ENCODE peak calls at places on chromosomes 4 and X, in ten cellular contexts. F is left lung, C is neural crest cell, K is neural progenitor cell, Q is GM23338, N is pancreas, O is fibroblast of the aortic adventitia, T is NB4, S is breast epithelium, W is fibroblast of lung. L is an unnamed sample.

GRCh38 chr4:93828830-93829530 is 427 bp downstream of the ATOH1 start:
- DNase-seq in T (no peak), N (peak; percentile 19), Q (peak; percentile 82), F (no peak), O (no peak), W (peak; percentile 3), S (no peak), K (peak; percentile 67), C (peak; percentile 18), L (peak; percentile 71)

GRCh38 chrX:10240918-10241317 is 84.1 kb downstream of the CLCN4 start:
- DNase-seq in K (no peak), T (no peak), Q (no peak), W (peak; percentile 90), S (no peak), N (no peak), F (no peak), O (peak; percentile 89), C (no peak), L (no peak)

GRCh38 chrX:53251307-53251706 is 26.3 kb upstream of the KDM5C start:
- DNase-seq in K (peak; percentile 72), N (no peak), T (no peak), F (no peak), O (no peak), C (no peak), W (peak; percentile 4), Q (no peak), S (no peak), L (no peak)

GRCh38 chr4:176340871-176341685 is 21.3 kb downstream of the SPCS3 start:
- DNase-seq in T (peak; percentile 54), N (no peak), O (peak; percentile 76), S (no peak), F (no peak), K (peak; percentile 55), Q (peak; percentile 57), C (peak; percentile 13), W (peak; percentile 33), L (no peak)

GRCh38 chr4:138437263-138437851 is 195.2 kb upstream of the SLC7A11 start:
- DNase-seq in C (no peak), W (no peak), O (no peak), S (no peak), N (no peak), F (no peak), K (no peak), Q (no peak), T (no peak), L (no peak)

GRCh38 chrX:111823068-111823467 is 52.9 kb upstream of the TRPC5OS start:
- DNase-seq in W (no peak), F (no peak), Q (peak; percentile 78), T (peak; percentile 25), N (no peak), O (no peak), S (no peak), K (peak; percentile 89), C (peak; percentile 35), L (no peak)

GRCh38 chr4:8468746-8469535 is 28.4 kb downstream of the TRMT44 start:
- DNase-seq in N (peak; percentile 65), S (peak; percentile 73), K (peak; percentile 84), Q (peak; percentile 88), W (peak; percentile 39), T (peak; percentile 79), F (peak; percentile 60), C (peak; percentile 69), O (peak; percentile 69), L (no peak)

GRCh38 chr4:151824647-151825046 is 63.8 kb upstream of the GATB start:
- DNase-seq in Q (no peak), O (no peak), S (no peak), N (no peak), T (no peak), C (no peak), K (no peak), W (no peak), F (no peak), L (no peak)

GRCh38 chr4:25161599-25161960 is 1.3 kb upstream of the SEPSECS start:
- DNase-seq in Q (no peak), N (no peak), K (no peak), S (no peak), T (peak; percentile 57), F (no peak), W (peak; percentile 43), C (no peak), O (peak; percentile 21), L (no peak)

GRCh38 chrX:81615979-81616378 is 414.1 kb downstream of the SH3BGRL start:
- DNase-seq in S (no peak), C (no peak), K (no peak), N (no peak), O (no peak), W (no peak), Q (no peak), F (no peak), T (no peak), L (no peak)

GRCh38 chrX:23844502-23845138 is 61.6 kb downstream of the SAT1 start:
- DNase-seq in Q (no peak), C (no peak), K (no peak), F (no peak), O (peak; percentile 38), T (peak; percentile 72), N (no peak), W (peak; percentile 24), S (no peak), L (no peak)

GRCh38 chr4:41205854-41206460 is 8.4 kb downstream of the APBB2 start:
- DNase-seq in S (no peak), N (no peak), K (no peak), C (no peak), F (no peak), O (no peak), W (peak; percentile 41), T (no peak), Q (no peak), L (no peak)

GRCh38 chr4:121421594-121421993 is 40.8 kb upstream of the QRFPR start:
- DNase-seq in F (no peak), N (no peak), Q (peak; percentile 66), W (no peak), T (peak; percentile 37), C (no peak), O (peak; percentile 8), S (no peak), K (peak; percentile 35), L (no peak)
- TF ChIP-seq CTCF in F (peak; percentile 16), N (no peak), Q (peak; percentile 60), W (no peak), T (peak; percentile 31), C (peak; percentile 55), O (no peak), S (no peak), K (peak; percentile 67), L (peak; percentile 62)

DNA sequence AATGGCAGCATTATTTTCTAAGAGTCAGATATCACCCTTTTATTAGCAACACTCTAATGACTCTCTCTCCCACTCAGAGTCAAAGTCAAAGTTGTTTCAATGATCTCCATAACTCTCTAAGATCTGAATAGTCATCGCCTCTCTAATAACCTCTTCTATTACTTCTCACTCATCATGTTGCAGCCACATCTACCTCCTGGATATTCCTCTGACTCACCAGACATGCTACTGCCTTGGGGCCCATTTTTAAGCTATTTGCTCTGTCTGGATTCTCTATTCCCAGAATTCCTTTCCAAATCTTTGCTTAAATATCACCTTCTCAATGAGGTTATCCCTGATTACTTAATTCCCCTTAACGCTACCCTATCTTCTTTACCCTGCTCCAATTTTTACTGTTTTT is 391.8 kb upstream of the MAGEB16 start:
- DNase-seq in N (no peak), F (no peak), T (no peak), O (no peak), C (no peak), Q (no peak), K (no peak), S (no peak), W (no peak), L (no peak)
- TF ChIP-seq CTCF in N (no peak), F (no peak), T (no peak), O (no peak), C (no peak), Q (no peak), K (no peak), S (no peak), W (no peak), L (no peak)

GRCh38 chr4:40055379-40055872 is 1.2 kb upstream of the N4BP2 start:
- DNase-seq in W (no peak), K (no peak), F (no peak), O (no peak), T (peak; percentile 92), Q (no peak), N (no peak), C (no peak), S (no peak), L (no peak)
- TF ChIP-seq CTCF in W (no peak), K (no peak), F (no peak), O (no peak), T (no peak), Q (no peak), N (no peak), C (no peak), S (no peak), L (no peak)

DNA sequence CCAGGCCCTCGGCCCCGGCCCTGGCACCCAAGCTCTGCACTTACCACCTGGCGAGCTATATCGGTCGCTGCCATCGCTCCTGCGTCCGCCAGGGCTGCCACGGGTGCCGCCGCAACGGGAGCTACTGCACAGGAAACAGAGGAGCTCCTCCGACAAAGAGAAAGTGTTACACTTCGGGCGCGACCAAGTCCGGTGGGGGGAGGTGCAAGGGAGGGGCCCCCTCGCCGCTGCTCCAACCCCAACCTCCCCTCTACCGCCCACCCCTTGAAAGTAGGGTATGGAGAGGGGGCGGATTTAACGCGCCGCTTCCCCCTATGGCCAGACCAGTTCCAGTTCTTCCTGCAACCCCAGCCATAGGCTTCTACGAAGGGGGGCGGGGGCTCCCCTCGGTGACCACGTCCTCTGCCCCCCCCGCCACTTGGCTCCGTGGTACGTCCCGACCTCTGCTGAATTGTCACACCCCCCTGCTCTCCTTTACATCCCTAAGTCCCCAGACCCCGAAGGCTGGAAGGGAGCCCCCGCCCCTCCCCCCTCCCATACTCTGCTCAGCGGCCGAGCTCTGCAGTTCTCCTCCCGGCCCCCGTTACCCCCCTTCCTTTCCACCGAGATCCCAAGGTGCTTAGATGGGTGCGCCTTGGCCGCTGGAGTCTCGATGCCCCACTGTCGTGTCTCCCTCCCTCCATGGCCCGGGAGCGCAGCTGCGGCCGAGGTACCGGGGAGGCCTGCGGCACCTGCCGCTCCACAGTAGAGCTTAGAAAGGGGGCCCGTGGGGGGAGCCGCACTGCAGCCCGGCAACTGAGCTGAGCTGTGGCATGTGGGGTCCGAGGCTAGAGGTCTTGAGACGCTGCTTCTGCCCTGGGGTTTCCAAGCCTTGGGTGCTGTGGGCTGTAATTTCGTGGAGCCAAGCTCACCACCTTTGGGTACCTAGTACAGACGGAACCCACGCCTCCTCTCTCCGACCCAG is at the start of gene SEPTIN6:
- DNase-seq in N (peak; percentile 48), O (peak; percentile 43), Q (peak; percentile 79), W (peak; percentile 72), F (peak; percentile 75), K (peak; percentile 78), T (peak; percentile 92), C (peak; percentile 65), S (no peak), L (peak; percentile 82)
- TF ChIP-seq CTCF in N (no peak), O (no peak), Q (no peak), W (no peak), F (no peak), K (no peak), T (no peak), C (peak; percentile 30), S (no peak), L (peak; percentile 46)

GRCh38 chr4:4860803-4861591 is 1.5 kb downstream of the MSX1 start:
- DNase-seq in Q (peak; percentile 68), F (no peak), T (no peak), K (peak; percentile 76), W (no peak), C (no peak), O (peak; percentile 46), N (no peak), S (no peak), L (no peak)
- TF ChIP-seq CTCF in Q (no peak), F (no peak), T (no peak), K (no peak), W (peak; percentile 9), C (no peak), O (peak; percentile 36), N (no peak), S (no peak), L (peak; percentile 2)

GRCh38 chr4:813900-814299 is 12.0 kb downstream of the CPLX1 start:
- DNase-seq in K (no peak), Q (peak; percentile 60), T (peak; percentile 42), C (no peak), S (no peak), O (no peak), F (no peak), N (no peak), W (no peak), L (no peak)
- TF ChIP-seq CTCF in K (peak; percentile 17), Q (peak; percentile 68), T (no peak), C (no peak), S (no peak), O (no peak), F (no peak), N (no peak), W (no peak), L (no peak)

L was measured in type B pancreatic cell.